ENCODE peak calls at places on chromosomes 4 and X, in eight cellular contexts. S is ascending aorta; O is Karpas-422; P is A549; F is PC-3; A is CD8-positive, alpha-beta memory T cell; B is CD8-positive, alpha-beta T cell; U is astrocyte. R is an unnamed sample.

GRCh38 chrX:66674506-66674905 is 35.6 kb upstream of the EDA2R start:
- DNase-seq in S (no peak), O (no peak), P (no peak), F (no peak), A (no peak), B (no peak), U (no peak), R (no peak)

GRCh38 chrX:107674480-107675364 is 46.4 kb downstream of the PRPS1 start:
- DNase-seq in S (peak), O (peak), P (no peak), F (no peak), A (no peak), B (no peak), U (peak), R (no peak)

GRCh38 chr4:38581708-38582107 is 82.3 kb upstream of the KLF3 start:
- DNase-seq in S (no peak), O (no peak), P (no peak), F (no peak), A (no peak), B (no peak), U (no peak), R (no peak)

GRCh38 chr4:159101983-159102622 is 776 bp upstream of the RAPGEF2 start:
- DNase-seq in S (peak), O (no peak), P (peak), F (no peak), A (no peak), B (no peak), U (no peak), R (no peak)

GRCh38 chr4:133124746-133125145 is 24.3 kb upstream of the PCDH10 start:
- DNase-seq in S (no peak), O (no peak), P (no peak), F (no peak), A (no peak), B (no peak), U (no peak), R (no peak)

GRCh38 chr4:158861766-158862165 is 92.9 kb downstream of the FNIP2 start:
- DNase-seq in S (no peak), O (no peak), P (no peak), F (no peak), A (no peak), B (no peak), U (no peak), R (no peak)

GRCh38 chrX:30301203-30301602 is 8.0 kb downstream of the NR0B1 start:
- DNase-seq in S (no peak), O (no peak), P (no peak), F (no peak), A (no peak), B (no peak), U (no peak), R (no peak)

GRCh38 chrX:68685722-68686683 is 38.5 kb downstream of the STARD8 start:
- DNase-seq in S (peak), O (no peak), P (peak), F (no peak), A (no peak), B (no peak), U (peak), R (no peak)

GRCh38 chr4:123378794-123379193 is 17.8 kb upstream of the SPRY1 start:
- DNase-seq in S (no peak), O (no peak), P (no peak), F (no peak), A (no peak), B (no peak), U (no peak), R (no peak)

GRCh38 chr4:110637408-110638131 is 14.7 kb upstream of the PITX2 start:
- DNase-seq in S (no peak), O (no peak), P (no peak), F (no peak), A (no peak), B (no peak), U (no peak), R (no peak)

GRCh38 chrX:140091276-140091886 is 126.1 kb upstream of the CXorf66 start:
- DNase-seq in S (no peak), O (no peak), P (peak), F (no peak), A (no peak), B (no peak), U (no peak), R (no peak)

GRCh38 chr4:14787894-14788293 is 214.4 kb upstream of the CPEB2 start:
- DNase-seq in S (no peak), O (peak), P (peak), F (peak), A (no peak), B (no peak), U (no peak), R (no peak)

GRCh38 chr4:186719925-186720694 is 3.5 kb downstream of the FAT1 start:
- DNase-seq in S (no peak), O (peak), P (peak), F (peak), A (no peak), B (no peak), U (no peak), R (no peak)

GRCh38 chr4:74793757-74794340 is 474 bp downstream of the BTC start:
- DNase-seq in S (peak), O (peak), P (peak), F (peak), A (no peak), B (no peak), U (no peak), R (no peak)

GRCh38 chr4:88144866-88145300 is 13.6 kb downstream of the ABCG2 start:
- DNase-seq in S (no peak), O (no peak), P (peak), F (peak), A (no peak), B (no peak), U (no peak), R (no peak)

GRCh38 chrX:132480581-132481203 is 8.1 kb downstream of the MBNL3 start:
- DNase-seq in S (peak), O (peak), P (no peak), F (peak), A (peak), B (peak), U (peak), R (peak)

GRCh38 chrX:72498782-72499181 is 73.9 kb downstream of the HDAC8 start:
- DNase-seq in S (no peak), O (peak), P (no peak), F (no peak), A (no peak), B (no peak), U (no peak), R (no peak)

GRCh38 chrX:93649381-93649780 is 24.0 kb downstream of the NAP1L3 start:
- DNase-seq in S (no peak), O (no peak), P (no peak), F (no peak), A (no peak), B (no peak), U (no peak), R (no peak)

GRCh38 chrX:84453351-84454246 is 48.7 kb downstream of the HDX start:
- DNase-seq in S (no peak), O (no peak), P (no peak), F (peak), A (no peak), B (no peak), U (no peak), R (no peak)

GRCh38 chr4:128393111-128393704 is 105.6 kb upstream of the PGRMC2 start:
- DNase-seq in S (no peak), O (peak), P (no peak), F (no peak), A (no peak), B (no peak), U (peak), R (no peak)

GRCh38 chr4:52051615-52052474 is 741 bp downstream of the SPATA18 start:
- DNase-seq in S (peak), O (no peak), P (peak), F (no peak), A (no peak), B (no peak), U (peak), R (no peak)

GRCh38 chrX:119981286-119982070 is 37.9 kb upstream of the NKAP start:
- DNase-seq in S (no peak), O (peak), P (peak), F (peak), A (no peak), B (no peak), U (no peak), R (no peak)

GRCh38 chrX:15206306-15206705 is 63.6 kb downstream of the ASB9 start:
- DNase-seq in S (no peak), O (no peak), P (no peak), F (no peak), A (no peak), B (no peak), U (no peak), R (no peak)

GRCh38 chr4:91611786-91612185 is 692.0 kb upstream of the GRID2 start:
- DNase-seq in S (no peak), O (no peak), P (no peak), F (no peak), A (no peak), B (no peak), U (no peak), R (no peak)

GRCh38 chr4:7426525-7427171 is 8.1 kb downstream of the PSAPL1 start:
- DNase-seq in S (peak), O (no peak), P (no peak), F (no peak), A (no peak), B (no peak), U (no peak), R (no peak)

GRCh38 chr4:164935363-164935762 is 42.1 kb downstream of the TRIM61 start:
- DNase-seq in S (no peak), O (peak), P (no peak), F (peak), A (no peak), B (no peak), U (no peak), R (no peak)

GRCh38 chr4:114015444-114015899 is 36.0 kb upstream of the ARSJ start:
- DNase-seq in S (no peak), O (no peak), P (peak), F (peak), A (no peak), B (no peak), U (peak), R (no peak)

GRCh38 chr4:22897520-22898108 is 204.9 kb downstream of the GBA3 start:
- DNase-seq in S (no peak), O (peak), P (peak), F (peak), A (peak), B (no peak), U (peak), R (no peak)

GRCh38 chrX:44344194-44344593 is 722 bp upstream of the EFHC2 start:
- DNase-seq in S (no peak), O (no peak), P (no peak), F (no peak), A (peak), B (peak), U (no peak), R (no peak)

GRCh38 chr4:150280081-150280950 is 202.1 kb downstream of the DCLK2 start:
- DNase-seq in S (no peak), O (no peak), P (no peak), F (peak), A (no peak), B (no peak), U (peak), R (no peak)

GRCh38 chr4:169045862-169046584 is 36.0 kb upstream of the CBR4 start:
- DNase-seq in S (no peak), O (no peak), P (peak), F (no peak), A (no peak), B (no peak), U (no peak), R (no peak)

GRCh38 chr4:151012836-151013235 is 2.2 kb downstream of the LRBA start:
- DNase-seq in S (no peak), O (no peak), P (no peak), F (peak), A (no peak), B (no peak), U (no peak), R (no peak)

GRCh38 chr4:77599378-77599777 is 6.2 kb upstream of the CXCL13 start:
- DNase-seq in S (no peak), O (peak), P (peak), F (peak), A (no peak), B (no peak), U (no peak), R (no peak)

GRCh38 chr4:116082808-116083366 is 969.5 kb upstream of the NDST4 start:
- DNase-seq in S (no peak), O (no peak), P (no peak), F (no peak), A (no peak), B (no peak), U (no peak), R (no peak)

GRCh38 chr4:151100517-151100916 is 1.1 kb downstream of the RPS3A start:
- DNase-seq in S (no peak), O (peak), P (no peak), F (no peak), A (no peak), B (no peak), U (no peak), R (no peak)

GRCh38 chr4:68416591-68416990 is 30.7 kb upstream of the TMPRSS11E start:
- DNase-seq in S (no peak), O (no peak), P (no peak), F (peak), A (no peak), B (no peak), U (no peak), R (no peak)
- H3K27ac ChIP-seq in S (no peak), O (no peak), P (no peak), F (peak), A (no peak), B (no peak), U (no peak), R (no peak)

GRCh38 chrX:37802028-37802427 is 22.2 kb downstream of the CYBB start:
- DNase-seq in S (no peak), O (no peak), P (no peak), F (no peak), A (no peak), B (no peak), U (no peak), R (no peak)
- H3K27ac ChIP-seq in S (no peak), O (no peak), P (no peak), F (no peak), A (no peak), B (no peak), U (no peak), R (no peak)

DNA sequence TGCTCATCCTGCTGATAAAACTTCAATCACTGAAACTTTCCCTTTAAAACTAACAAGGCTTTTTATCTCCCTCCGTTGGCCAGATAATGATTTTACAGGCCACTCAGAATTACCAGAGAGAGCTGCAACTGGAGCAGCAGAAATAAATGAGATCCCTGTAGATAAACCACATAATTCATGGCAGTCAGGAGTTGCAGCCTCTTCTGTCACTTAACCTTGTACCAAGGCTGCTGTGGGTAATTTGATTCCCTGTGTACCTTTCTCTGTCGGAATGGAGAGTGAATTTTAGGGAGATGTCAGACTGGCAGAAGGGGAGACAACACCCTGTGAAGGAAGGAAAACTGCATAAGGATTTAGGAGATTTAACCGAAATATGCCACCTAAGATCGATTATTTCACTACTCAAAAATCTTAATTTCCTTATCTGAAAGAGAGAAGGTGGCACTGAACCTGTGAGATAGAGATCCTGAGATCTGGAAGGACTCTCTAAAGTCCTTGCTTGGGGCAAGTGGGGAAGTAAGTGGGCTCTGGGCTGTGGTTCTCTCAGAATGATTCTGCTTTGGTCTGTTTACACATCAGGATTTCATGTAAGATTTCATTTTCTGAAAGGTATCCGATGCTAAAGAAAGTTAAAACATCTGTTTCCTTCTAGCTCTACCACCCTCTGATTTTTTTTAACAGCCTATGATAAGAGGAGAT is 14.3 kb upstream of the TSPAN5 start:
- DNase-seq in S (no peak), O (no peak), P (no peak), F (no peak), A (no peak), B (no peak), U (no peak), R (no peak)
- H3K27ac ChIP-seq in S (no peak), O (no peak), P (no peak), F (no peak), A (no peak), B (no peak), U (no peak), R (no peak)

DNA sequence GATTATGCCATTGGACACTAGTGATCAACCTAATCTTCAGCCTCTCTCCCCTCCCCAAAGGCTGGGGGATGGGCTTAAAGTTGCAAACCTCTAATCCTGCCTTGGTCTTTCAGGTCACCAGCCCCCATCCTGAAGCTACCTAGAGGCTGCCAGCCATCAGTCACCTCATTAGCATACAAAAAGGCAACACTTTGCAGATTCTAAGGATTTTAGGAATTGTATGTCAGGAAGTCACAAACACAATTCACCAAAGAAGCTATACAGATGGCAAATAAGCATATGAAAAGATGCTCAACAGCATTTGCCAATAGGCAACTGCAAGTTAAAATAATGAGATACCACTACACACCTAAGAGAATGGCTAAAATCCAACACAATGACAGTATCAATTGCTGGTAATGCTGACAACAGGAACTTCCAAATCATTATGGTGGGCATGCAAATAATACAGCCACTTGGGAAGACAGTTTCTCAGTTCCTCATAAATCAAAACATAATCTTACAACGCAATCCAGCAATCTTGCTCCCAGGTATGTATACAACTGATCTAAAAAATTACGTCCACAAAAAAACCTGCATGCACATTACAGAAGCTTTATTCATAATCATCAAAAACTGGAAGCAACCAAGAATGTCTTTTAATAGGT is 9.0 kb upstream of the PIM2 start:
- DNase-seq in S (no peak), O (no peak), P (no peak), F (no peak), A (no peak), B (no peak), U (no peak), R (no peak)
- H3K27ac ChIP-seq in S (no peak), O (peak), P (no peak), F (no peak), A (no peak), B (no peak), U (no peak), R (no peak)

DNA sequence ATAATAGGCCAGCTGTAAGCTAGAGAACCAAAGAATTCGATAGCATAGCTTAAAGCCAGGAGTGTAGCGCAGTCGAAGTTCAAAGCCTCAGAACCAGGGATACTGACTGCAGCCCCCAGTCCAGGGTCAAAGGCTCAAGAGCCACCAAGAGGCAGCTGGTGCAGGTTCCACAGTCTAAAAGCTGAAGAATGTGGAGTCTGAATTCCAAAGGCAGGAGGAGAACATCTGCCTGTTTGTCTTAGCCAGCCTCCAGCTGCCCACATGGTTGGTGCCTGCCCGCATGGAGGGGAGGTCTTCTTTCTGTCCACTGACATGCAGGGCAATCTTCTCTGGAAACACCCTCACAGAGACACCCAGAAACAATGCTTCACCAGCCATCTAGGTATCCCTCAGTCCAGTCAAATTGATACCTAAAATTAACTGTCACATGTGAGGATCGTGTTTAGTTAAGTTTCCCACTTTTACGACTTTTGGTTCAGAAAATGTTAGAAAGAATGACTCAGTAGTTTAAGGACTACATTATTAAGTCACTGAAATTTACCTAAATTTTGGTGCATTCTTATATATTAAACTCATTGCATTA is 52.8 kb upstream of the RHOH start:
- DNase-seq in S (no peak), O (no peak), P (no peak), F (no peak), A (no peak), B (no peak), U (no peak), R (no peak)
- H3K27ac ChIP-seq in S (no peak), O (no peak), P (no peak), F (no peak), A (no peak), B (no peak), U (no peak), R (no peak)

DNA sequence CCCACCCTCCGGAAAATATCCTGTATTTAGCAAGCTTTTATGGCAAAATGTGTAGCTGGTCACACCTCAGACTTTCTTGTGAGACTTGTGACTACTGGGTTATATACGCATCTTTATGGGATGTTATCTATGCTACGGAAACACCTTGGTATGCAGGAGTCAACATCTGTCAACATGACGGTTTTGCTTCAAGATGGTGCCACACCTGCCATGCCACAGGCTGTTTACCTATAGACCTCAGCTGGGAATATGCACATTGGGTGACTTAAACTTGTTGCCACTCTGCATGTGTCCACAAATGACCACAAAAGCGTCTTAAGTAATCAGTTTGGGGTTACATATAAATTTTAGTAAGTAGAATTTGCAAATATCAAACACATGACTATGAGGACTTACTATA is 192.3 kb upstream of the ATP6AP2 start:
- DNase-seq in S (no peak), O (no peak), P (no peak), F (peak), A (no peak), B (no peak), U (no peak), R (no peak)
- H3K27ac ChIP-seq in S (no peak), O (no peak), P (no peak), F (no peak), A (no peak), B (no peak), U (no peak), R (no peak)